ENCODE peak calls at places on chromosomes 16 and 17, in nine cellular contexts. X, V, I, K, F, E, C, D and O are unnamed samples.

GRCh38 chr17:68829211-68829610 is 126.0 kb downstream of the ABCA8 start:
- DNase-seq in D (no peak), F (no peak), I (no peak), V (no peak), K (no peak), C (no peak), E (no peak), X (no peak), O (no peak)

GRCh38 chr17:39769974-39770587 is 32.3 kb downstream of the GRB7 start:
- DNase-seq in F (no peak), X (peak; percentile 86), K (no peak), I (peak; percentile 78), E (no peak), D (no peak), V (no peak), C (no peak), O (no peak)

GRCh38 chr17:56125830-56126819 is 27.1 kb upstream of the ANKFN1 start:
- DNase-seq in C (no peak), I (peak; percentile 61), F (no peak), V (no peak), X (no peak), D (no peak), E (no peak), K (no peak), O (no peak)

GRCh38 chr17:27379863-27380533 is 76.2 kb upstream of the KSR1 start:
- DNase-seq in F (peak; percentile 82), I (peak; percentile 73), K (peak; percentile 17), E (peak; percentile 40), X (no peak), V (no peak), C (peak; percentile 83), D (peak; percentile 54), O (peak; percentile 83)

GRCh38 chr17:7550359-7550758 is 1.5 kb downstream of the TNFSF12 start:
- DNase-seq in E (no peak), C (no peak), D (no peak), K (no peak), X (no peak), V (no peak), I (no peak), F (no peak), O (no peak)

GRCh38 chr17:68955181-68955841 is at the start of gene ABCA8:
- DNase-seq in D (peak; percentile 36), C (no peak), X (no peak), I (peak; percentile 33), E (peak; percentile 22), F (no peak), V (no peak), K (no peak), O (no peak)

GRCh38 chr16:48576927-48577326 is 33.1 kb downstream of the N4BP1 start:
- DNase-seq in F (no peak), K (no peak), D (no peak), I (peak; percentile 63), V (no peak), E (no peak), C (no peak), X (peak; percentile 48), O (no peak)

GRCh38 chr17:37389160-37389559 is 13.4 kb downstream of the C17orf78 start:
- DNase-seq in F (no peak), X (no peak), K (no peak), E (no peak), V (no peak), C (no peak), D (no peak), I (no peak), O (no peak)

GRCh38 chr16:57540906-57541753 is 1.3 kb upstream of the ADGRG5 start:
- DNase-seq in K (no peak), C (peak; percentile 44), E (no peak), F (no peak), X (peak; percentile 40), I (no peak), D (no peak), V (peak; percentile 71), O (peak; percentile 64)

GRCh38 chr16:28616636-28617035 is 6.8 kb upstream of the SULT1A1 start:
- DNase-seq in X (no peak), F (no peak), E (no peak), I (no peak), K (no peak), V (peak; percentile 18), D (no peak), C (no peak), O (peak; percentile 24)

GRCh38 chr17:59001158-59001814 is 105.4 kb downstream of the TRIM37 start:
- DNase-seq in C (no peak), I (peak; percentile 87), E (no peak), D (no peak), K (peak; percentile 22), F (no peak), V (peak; percentile 90), X (no peak), O (no peak)

GRCh38 chr17:15261063-15261817 is 3.9 kb downstream of the PMP22 start:
- DNase-seq in E (no peak), I (peak; percentile 63), V (peak; percentile 44), K (peak; percentile 48), X (no peak), D (peak; percentile 59), F (peak; percentile 66), C (peak; percentile 78), O (peak; percentile 84)
- TF ChIP-seq CTCF in E (peak; percentile 9), I (no peak), V (peak; percentile 3), K (no peak), X (no peak), D (no peak), F (peak; percentile 5), C (no peak), O (peak; percentile 4)

GRCh38 chr17:45339646-45340605 is 23.1 kb upstream of the MAP3K14 start:
- DNase-seq in E (no peak), X (no peak), I (no peak), K (no peak), C (no peak), F (no peak), D (no peak), V (peak; percentile 32), O (peak; percentile 41)

GRCh38 chr17:45341389-45342158 is 24.8 kb upstream of the MAP3K14 start:
- DNase-seq in D (no peak), C (peak; percentile 75), K (no peak), F (peak; percentile 72), X (peak; percentile 28), I (peak; percentile 90), E (peak; percentile 33), V (peak; percentile 78), O (peak; percentile 74)

GRCh38 chr17:45336390-45337182 is 19.8 kb upstream of the MAP3K14 start:
- DNase-seq in E (no peak), D (no peak), F (no peak), K (no peak), I (no peak), X (no peak), C (peak; percentile 49), V (peak; percentile 54), O (peak; percentile 49)

GRCh38 chr17:45338023-45338781 is 21.4 kb upstream of the MAP3K14 start:
- DNase-seq in I (no peak), D (no peak), E (no peak), F (peak; percentile 38), V (peak; percentile 72), C (peak; percentile 66), K (no peak), X (no peak), O (peak; percentile 76)

DNA sequence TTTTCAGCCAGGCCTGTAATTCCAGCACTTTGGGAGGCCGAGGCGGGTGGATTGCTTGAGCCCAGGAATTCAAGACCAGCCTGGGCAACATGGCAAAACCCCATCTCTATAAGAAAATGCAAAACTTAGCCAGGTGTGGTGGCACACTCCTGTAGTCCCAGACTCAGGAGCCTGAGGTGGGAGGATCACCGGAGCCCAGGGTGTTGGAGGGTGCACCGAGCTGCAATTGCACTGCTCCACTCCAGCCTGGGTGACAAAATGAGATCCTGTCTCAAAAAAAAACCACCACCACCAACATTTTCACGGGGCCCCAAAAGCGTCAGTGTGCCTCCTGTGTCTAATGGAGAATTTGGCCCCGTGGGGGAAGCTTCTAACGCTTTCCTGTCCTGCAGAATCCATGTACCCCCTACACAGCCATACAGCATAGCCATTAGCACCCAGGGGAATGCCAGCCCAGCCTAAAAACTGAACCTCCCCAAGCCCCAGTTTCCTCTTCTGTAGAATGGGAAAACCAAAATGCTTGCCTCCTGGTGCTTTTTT is 22.2 kb upstream of the MAP3K14 start:
- DNase-seq in X (no peak), I (no peak), V (peak; percentile 10), E (no peak), F (no peak), D (no peak), K (no peak), C (peak; percentile 27), O (peak; percentile 62)
- H3K27ac ChIP-seq in X (no peak overlapping the region), I (no peak overlapping the region), V (no peak overlapping the region), E (no peak overlapping the region), F (peak overlapping the region; percentile 83), D (no peak overlapping the region), K (peak overlapping the region; percentile 56), C (peak overlapping the region; percentile 6), O (no peak overlapping the region)

GRCh38 chr17:19238167-19238505 is 970 bp downstream of the EPN2 start:
- DNase-seq in X (no peak), E (peak; percentile 28), D (peak; percentile 39), F (peak; percentile 38), I (no peak), V (peak; percentile 79), C (peak; percentile 76), K (no peak), O (no peak)
- TF ChIP-seq CTCF in X (no peak), E (no peak), D (no peak), F (no peak), I (no peak), V (no peak), C (no peak), K (no peak), O (no peak)

GRCh38 chr17:57866319-57866718 is 16.5 kb upstream of the MRPS23 start:
- DNase-seq in X (no peak), K (no peak), I (no peak), D (no peak), V (peak; percentile 63), E (no peak), F (no peak), C (no peak), O (no peak)
- H3K27ac ChIP-seq in X (no peak overlapping the region), K (no peak overlapping the region), I (no peak overlapping the region), D (no peak overlapping the region), V (no peak overlapping the region), E (no peak overlapping the region), F (no peak overlapping the region), C (no peak overlapping the region), O (no peak overlapping the region)